ENCODE peak calls at places on chromosome X, in four cellular contexts. One of them, this sample, is unnamed.

GRCh38 chrX:16445166-16445752 is 204.7 kb upstream of the S100G start:
- DNase-seq in neural progenitor cell: peak
- DNase-seq in right cardiac atrium: no peak
- DNase-seq in SJSA1: no peak
- DNase-seq in this sample: peak

GRCh38 chrX:137988470-137988869 is 422.5 kb downstream of the ZIC3 start:
- DNase-seq in neural progenitor cell: no peak
- DNase-seq in right cardiac atrium: no peak
- DNase-seq in SJSA1: no peak
- DNase-seq in this sample: no peak

GRCh38 chrX:154445776-154446175 is 1.8 kb downstream of the FAM50A start:
- DNase-seq in right cardiac atrium: no peak
- DNase-seq in neural progenitor cell: no peak
- DNase-seq in SJSA1: no peak
- DNase-seq in this sample: no peak

GRCh38 chrX:98795636-98796035 is 1614.4 kb downstream of the PCDH19 start:
- DNase-seq in right cardiac atrium: no peak
- DNase-seq in SJSA1: no peak
- DNase-seq in neural progenitor cell: no peak
- DNase-seq in this sample: no peak

GRCh38 chrX:100870527-100870926 is 3.6 kb downstream of the NOX1 start:
- DNase-seq in right cardiac atrium: no peak
- DNase-seq in SJSA1: no peak
- DNase-seq in neural progenitor cell: no peak
- DNase-seq in this sample: no peak

GRCh38 chrX:85897376-85898110 is 149.8 kb downstream of the CHM start:
- DNase-seq in right cardiac atrium: no peak
- DNase-seq in neural progenitor cell: no peak
- DNase-seq in SJSA1: no peak
- DNase-seq in this sample: no peak

GRCh38 chrX:150366951-150367545 is 3.9 kb downstream of the MAMLD1 start:
- DNase-seq in SJSA1: peak
- DNase-seq in neural progenitor cell: no peak
- DNase-seq in right cardiac atrium: no peak
- DNase-seq in this sample: no peak

GRCh38 chrX:130682990-130683389 is 220.0 kb downstream of the ENOX2 start:
- DNase-seq in neural progenitor cell: no peak
- DNase-seq in right cardiac atrium: no peak
- DNase-seq in SJSA1: no peak
- DNase-seq in this sample: no peak

GRCh38 chrX:51891821-51892551 is 1.4 kb upstream of the MAGED1 start:
- DNase-seq in SJSA1: peak
- DNase-seq in neural progenitor cell: peak
- DNase-seq in right cardiac atrium: peak
- DNase-seq in this sample: peak

GRCh38 chrX:154123241-154124219 is 20.5 kb upstream of the OPN1LW start:
- DNase-seq in neural progenitor cell: no peak
- DNase-seq in right cardiac atrium: peak
- DNase-seq in SJSA1: no peak
- DNase-seq in this sample: peak

GRCh38 chrX:21394792-21395191 is 20.6 kb downstream of the CNKSR2 start:
- DNase-seq in SJSA1: no peak
- DNase-seq in neural progenitor cell: peak
- DNase-seq in right cardiac atrium: no peak
- DNase-seq in this sample: no peak

GRCh38 chrX:136694491-136695087 is 46.6 kb downstream of the CD40LG start:
- DNase-seq in SJSA1: peak
- DNase-seq in right cardiac atrium: no peak
- DNase-seq in neural progenitor cell: peak
- DNase-seq in this sample: peak

GRCh38 chrX:96361844-96362243 is 322.8 kb upstream of the DIAPH2 start:
- DNase-seq in neural progenitor cell: no peak
- DNase-seq in SJSA1: no peak
- DNase-seq in right cardiac atrium: no peak
- DNase-seq in this sample: no peak

GRCh38 chrX:17769701-17770269 is 32.5 kb downstream of the SCML1 start:
- DNase-seq in right cardiac atrium: no peak
- DNase-seq in SJSA1: no peak
- DNase-seq in neural progenitor cell: no peak
- DNase-seq in this sample: no peak

GRCh38 chrX:100410901-100411801 is 1.1 kb upstream of the PCDH19 start:
- DNase-seq in right cardiac atrium: no peak
- DNase-seq in SJSA1: no peak
- DNase-seq in neural progenitor cell: peak
- DNase-seq in this sample: no peak

DNA sequence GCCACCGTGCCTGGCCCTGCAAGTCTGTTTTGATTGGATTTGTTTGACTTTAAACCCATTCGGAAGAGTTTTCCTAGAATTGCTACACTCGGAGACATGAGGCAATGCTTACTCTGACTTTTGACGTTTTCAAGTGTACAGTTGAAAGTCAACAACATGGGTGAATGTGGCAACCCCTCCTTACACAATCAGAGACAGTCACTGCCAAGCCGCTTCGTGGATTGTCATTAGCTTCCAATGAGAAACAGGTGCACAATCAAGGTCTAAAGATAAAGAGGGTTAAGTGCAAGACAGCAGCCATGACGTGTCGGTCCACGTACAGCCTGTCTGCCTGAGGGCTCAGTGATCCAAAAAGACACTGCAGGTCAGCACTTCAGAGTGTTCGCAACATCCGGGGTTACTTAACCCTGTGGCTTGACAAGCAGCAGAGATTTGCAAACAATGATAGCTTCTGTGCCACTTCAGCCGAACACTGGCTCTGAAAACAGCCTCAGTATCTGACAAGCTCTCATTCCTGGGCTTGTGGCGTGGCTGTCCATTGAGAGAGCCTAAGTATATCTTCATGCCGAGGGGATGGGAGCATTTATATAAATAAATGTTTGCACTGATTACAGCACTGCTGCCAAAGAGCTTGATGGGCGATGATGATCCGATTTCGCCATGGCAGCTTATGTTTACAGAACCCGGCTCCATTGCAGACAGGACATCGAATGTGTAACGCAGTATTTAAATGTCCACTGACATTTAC is 180.0 kb downstream of the DHRSX start:
- DNase-seq in right cardiac atrium: peak
- DNase-seq in SJSA1: no peak
- DNase-seq in neural progenitor cell: no peak
- DNase-seq in this sample: no peak
- H3K27ac ChIP-seq in right cardiac atrium: peak
- H3K27ac ChIP-seq in SJSA1: no peak
- H3K27ac ChIP-seq in neural progenitor cell: peak
- H3K27ac ChIP-seq in this sample: no peak

GRCh38 chrX:47321386-47321785 is 49.0 kb upstream of the ZNF157 start:
- DNase-seq in neural progenitor cell: peak
- DNase-seq in SJSA1: no peak
- DNase-seq in right cardiac atrium: peak
- DNase-seq in this sample: no peak
- H3K27ac ChIP-seq in neural progenitor cell: peak
- H3K27ac ChIP-seq in SJSA1: no peak
- H3K27ac ChIP-seq in right cardiac atrium: no peak
- H3K27ac ChIP-seq in this sample: no peak

GRCh38 chrX:11952176-11952720 is 186.0 kb upstream of the FRMPD4 start:
- DNase-seq in right cardiac atrium: no peak
- DNase-seq in SJSA1: peak
- DNase-seq in neural progenitor cell: no peak
- DNase-seq in this sample: no peak
- H3K27ac ChIP-seq in right cardiac atrium: no peak
- H3K27ac ChIP-seq in SJSA1: peak
- H3K27ac ChIP-seq in neural progenitor cell: no peak
- H3K27ac ChIP-seq in this sample: no peak

GRCh38 chrX:2824886-2825285 is 3.8 kb upstream of the GYG2 start:
- DNase-seq in neural progenitor cell: no peak
- DNase-seq in SJSA1: no peak
- DNase-seq in right cardiac atrium: no peak
- DNase-seq in this sample: no peak

GRCh38 chrX:2820131-2820771 is 8.5 kb upstream of the GYG2 start:
- DNase-seq in right cardiac atrium: no peak
- DNase-seq in SJSA1: no peak
- DNase-seq in neural progenitor cell: no peak
- DNase-seq in this sample: no peak

GRCh38 chrX:2828404-2829065 is at the start of gene GYG2:
- DNase-seq in right cardiac atrium: no peak
- DNase-seq in SJSA1: peak
- DNase-seq in neural progenitor cell: peak
- DNase-seq in this sample: no peak

GRCh38 chrX:2819345-2820130 is 9.2 kb upstream of the GYG2 start:
- DNase-seq in SJSA1: no peak
- DNase-seq in right cardiac atrium: no peak
- DNase-seq in neural progenitor cell: no peak
- DNase-seq in this sample: peak

DNA sequence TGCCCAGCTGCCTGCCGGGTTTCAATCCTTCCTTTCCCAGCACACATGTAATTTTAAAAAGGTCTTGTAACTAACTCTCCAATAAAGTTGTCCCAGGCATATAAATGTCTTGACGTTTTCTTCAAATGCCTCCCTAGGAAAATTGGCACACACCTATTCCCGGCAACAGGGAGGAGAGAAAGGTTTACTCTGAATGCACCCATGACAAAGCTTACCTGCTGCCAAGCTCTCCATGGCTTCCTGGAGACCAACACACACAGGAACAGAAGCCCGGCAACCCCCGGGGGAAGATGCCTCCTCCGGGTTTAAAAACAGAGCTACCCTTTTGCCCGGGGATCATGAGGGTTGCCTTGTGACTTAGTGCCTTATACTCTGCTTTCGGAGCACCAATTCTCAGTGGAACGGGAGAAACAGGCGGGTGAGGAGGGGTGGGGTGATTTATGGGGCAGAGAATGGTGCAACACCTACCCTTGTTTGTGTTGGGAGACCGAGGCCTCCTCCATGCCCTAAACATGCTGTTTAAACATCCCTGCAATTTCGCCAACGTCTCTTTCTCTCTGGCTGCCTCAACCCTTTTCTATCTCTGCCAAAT is 4.8 kb upstream of the GYG2 start:
- DNase-seq in right cardiac atrium: no peak
- DNase-seq in neural progenitor cell: no peak
- DNase-seq in SJSA1: no peak
- DNase-seq in this sample: no peak
- H3K27ac ChIP-seq in right cardiac atrium: no peak
- H3K27ac ChIP-seq in neural progenitor cell: no peak
- H3K27ac ChIP-seq in SJSA1: no peak
- H3K27ac ChIP-seq in this sample: no peak

DNA sequence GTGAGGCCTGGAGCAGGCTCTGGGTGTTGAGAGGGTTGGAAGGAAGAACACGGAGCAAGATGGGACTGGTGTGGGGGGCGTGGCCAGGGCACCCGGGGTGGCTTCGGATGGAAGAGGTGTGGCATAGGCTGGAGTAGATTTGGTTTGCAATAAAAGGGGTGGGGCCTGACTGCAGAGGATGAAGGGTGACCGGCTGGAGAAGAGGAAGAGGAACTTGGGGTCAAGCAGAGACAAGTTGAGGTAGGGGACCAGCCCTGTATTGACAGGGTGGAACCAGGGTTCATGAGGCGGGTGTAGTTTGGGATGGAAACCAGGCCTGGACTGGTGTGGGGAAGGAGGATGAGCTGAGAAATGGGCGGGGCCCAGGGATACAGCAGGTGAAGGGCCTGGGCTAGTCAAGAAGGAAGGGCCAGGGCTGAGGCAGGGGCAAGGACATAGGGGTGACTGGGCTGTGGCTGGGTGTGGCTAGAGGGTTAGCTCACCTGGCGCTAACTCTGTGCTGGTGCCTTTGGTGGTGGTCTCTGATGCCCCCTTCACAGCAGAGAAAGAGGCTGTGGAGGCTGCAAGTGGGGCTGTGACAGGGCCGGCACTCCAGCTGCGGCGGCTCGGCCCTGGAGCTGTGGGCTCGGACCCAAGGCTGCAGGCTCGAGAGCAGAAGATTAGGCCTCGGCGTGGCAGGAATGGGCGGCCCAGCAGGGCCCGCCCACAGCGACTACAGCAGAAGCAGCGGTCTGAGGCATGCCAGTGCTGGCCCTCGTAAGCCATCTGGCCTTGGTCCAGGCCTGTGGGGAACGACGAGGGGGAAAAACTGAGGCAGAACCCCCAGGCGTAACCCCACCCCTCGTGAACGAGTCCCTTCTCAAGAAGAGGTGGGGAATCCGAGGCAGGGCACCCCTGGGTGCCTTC is 5.0 kb downstream of the PLP2 start:
- DNase-seq in neural progenitor cell: no peak
- DNase-seq in SJSA1: no peak
- DNase-seq in right cardiac atrium: no peak
- DNase-seq in this sample: no peak
- H3K27ac ChIP-seq in neural progenitor cell: no peak
- H3K27ac ChIP-seq in SJSA1: no peak
- H3K27ac ChIP-seq in right cardiac atrium: no peak
- H3K27ac ChIP-seq in this sample: no peak

This sample was measured in OCI-LY7.